ENCODE peak calls at places on chromosomes 7 and 10, in eight cellular contexts. K, U, S, M, Z, G, T and V are unnamed samples.

GRCh38 chr10:131266936-131267813 is 44.3 kb downstream of the TCERG1L start:
- DNase-seq in K (peak), U (no peak), S (no peak), M (no peak), Z (no peak), G (no peak), T (no peak), V (no peak)

GRCh38 chr7:74134117-74134539 is 40.0 kb upstream of the EIF4H start:
- DNase-seq in K (no peak), U (peak), S (no peak), M (no peak), Z (no peak), G (no peak), T (no peak), V (peak)

GRCh38 chr10:87925570-87925969 is 62.1 kb downstream of the PTEN start:
- DNase-seq in K (no peak), U (peak), S (peak), M (no peak), Z (no peak), G (no peak), T (peak), V (peak)

GRCh38 chr10:102281103-102281502 is 35.8 kb downstream of the GBF1 start:
- DNase-seq in K (no peak), U (no peak), S (no peak), M (no peak), Z (no peak), G (no peak), T (peak), V (peak)

GRCh38 chr7:47327698-47328391 is 254.1 kb downstream of the TNS3 start:
- DNase-seq in K (peak), U (peak), S (peak), M (peak), Z (peak), G (no peak), T (peak), V (no peak)

GRCh38 chr10:112519129-112519761 is 72.2 kb downstream of the VTI1A start:
- DNase-seq in K (no peak), U (no peak), S (no peak), M (no peak), Z (no peak), G (no peak), T (no peak), V (no peak)

GRCh38 chr7:132307465-132307864 is 268.8 kb downstream of the PLXNA4 start:
- DNase-seq in K (no peak), U (peak), S (no peak), M (no peak), Z (no peak), G (no peak), T (no peak), V (no peak)

GRCh38 chr7:27670177-27670576 is 7.5 kb upstream of the HIBADH start:
- DNase-seq in K (no peak), U (no peak), S (no peak), M (no peak), Z (no peak), G (no peak), T (no peak), V (no peak)

GRCh38 chr7:137956591-137956990 is 45.3 kb downstream of the CREB3L2 start:
- DNase-seq in K (no peak), U (no peak), S (no peak), M (no peak), Z (no peak), G (no peak), T (no peak), V (no peak)

GRCh38 chr10:45660876-45661411 is 11.6 kb downstream of the ZFAND4 start:
- DNase-seq in K (no peak), U (no peak), S (no peak), M (no peak), Z (no peak), G (no peak), T (peak), V (no peak)

GRCh38 chr7:158377800-158378623 is 209.6 kb downstream of the PTPRN2 start:
- DNase-seq in K (peak), U (no peak), S (no peak), M (no peak), Z (no peak), G (no peak), T (no peak), V (no peak)